ENCODE peak calls at places on chromosomes 13 and 19, in six cellular contexts. Z, X, M, S, P and W are unnamed samples.

GRCh38 chr19:42323852-42324654 is 1.4 kb upstream of the MEGF8 start:
- DNase-seq in X (no peak), Z (no peak), P (no peak), S (no peak), M (no peak), W (no peak)

GRCh38 chr13:74620711-74621110 is 486.5 kb upstream of the KLF12 start:
- DNase-seq in P (no peak), S (no peak), X (no peak), Z (no peak), M (no peak), W (no peak)

GRCh38 chr19:3056454-3057016 is 5.8 kb downstream of the TLE5 start:
- DNase-seq in S (no peak), M (no peak), X (no peak), Z (no peak), P (peak; percentile 28), W (no peak)

GRCh38 chr13:114268344-114269280 is 12.8 kb upstream of the UPF3A start:
- DNase-seq in Z (no peak), P (no peak), X (no peak), S (no peak), M (no peak), W (no peak)

GRCh38 chr13:110965038-110965754 is 50.3 kb upstream of the ANKRD10 start:
- DNase-seq in Z (no peak), S (no peak), M (no peak), X (peak; percentile 99), P (no peak), W (peak; percentile 22)

GRCh38 chr13:91313103-91313502 is 34.4 kb upstream of the MIR17HG start:
- DNase-seq in P (no peak), X (no peak), S (no peak), M (no peak), Z (no peak), W (no peak)

GRCh38 chr13:39306639-39307589 is 268.7 kb downstream of the NHLRC3 start:
- DNase-seq in S (no peak), Z (no peak), P (no peak), M (no peak), X (no peak), W (no peak)

GRCh38 chr19:8361921-8362793 is 1.8 kb upstream of the ANGPTL4 start:
- DNase-seq in S (peak; percentile 97), M (peak; percentile 99), X (peak; percentile 95), P (peak; percentile 86), Z (no peak), W (peak; percentile 45)

GRCh38 chr13:86108334-86108733 is 309.1 kb upstream of the SLITRK6 start:
- DNase-seq in M (no peak), P (no peak), S (no peak), X (no peak), Z (no peak), W (no peak)

GRCh38 chr13:29594710-29595379 is 643 bp downstream of the SLC7A1 start:
- DNase-seq in S (no peak), X (no peak), P (peak; percentile 75), Z (peak; percentile 36), M (no peak), W (no peak)

GRCh38 chr13:112955956-112956355 is 13.1 kb upstream of the MCF2L start:
- DNase-seq in S (no peak), Z (no peak), M (no peak), P (no peak), X (no peak), W (no peak)

GRCh38 chr13:38008636-38009035 is 139.1 kb upstream of the TRPC4 start:
- DNase-seq in X (no peak), M (no peak), P (no peak), S (no peak), Z (no peak), W (no peak)

GRCh38 chr19:36719687-36720556 is 32.5 kb downstream of the ZNF567 start:
- DNase-seq in P (no peak), S (no peak), M (no peak), X (no peak), Z (no peak), W (no peak)

GRCh38 chr13:28532226-28533048 is 37.5 kb upstream of the FLT1 start:
- DNase-seq in Z (no peak), S (no peak), P (no peak), X (no peak), M (peak; percentile 55), W (no peak)

GRCh38 chr13:79450110-79450509 is 30.8 kb upstream of the NDFIP2 start:
- DNase-seq in M (no peak), S (no peak), Z (no peak), X (no peak), P (no peak), W (no peak)

GRCh38 chr19:4542896-4543351 is 3.1 kb upstream of the LRG1 start:
- DNase-seq in P (no peak), X (no peak), Z (no peak), M (no peak), S (no peak), W (no peak)

GRCh38 chr13:110108348-110109139 is 198.4 kb downstream of the COL4A1 start:
- DNase-seq in P (peak; percentile 72), Z (no peak), X (peak; percentile 53), S (peak; percentile 77), M (peak; percentile 84), W (peak; percentile 57)

GRCh38 chr13:74134777-74135305 is 637 bp upstream of the KLF12 start:
- DNase-seq in Z (peak; percentile 52), S (peak; percentile 54), X (no peak), M (peak; percentile 84), P (no peak), W (no peak)

GRCh38 chr13:113545931-113546516 is 38.5 kb upstream of the TFDP1 start:
- DNase-seq in X (no peak), S (peak; percentile 45), P (no peak), M (no peak), Z (no peak), W (no peak)

GRCh38 chr13:26445092-26445491 is 112.4 kb upstream of the WASF3 start:
- DNase-seq in M (no peak), Z (no peak), S (no peak), P (no peak), X (no peak), W (no peak)

GRCh38 chr13:77829963-77830362 is 88.7 kb downstream of the EDNRB start:
- DNase-seq in P (no peak), Z (no peak), S (no peak), M (no peak), X (no peak), W (no peak)

GRCh38 chr19:18009412-18010066 is 1.6 kb downstream of the ARRDC2 start:
- DNase-seq in X (no peak), M (no peak), Z (no peak), S (no peak), P (no peak), W (no peak)
- H3K27ac ChIP-seq in X (no peak overlapping the region), M (peak overlapping the region; percentile 75), Z (no peak overlapping the region), S (peak overlapping the region; percentile 72), P (no peak overlapping the region), W (peak overlapping the region; percentile 60)

GRCh38 chr19:34816708-34817107 is 43.7 kb upstream of the ZNF599 start:
- DNase-seq in X (no peak), M (no peak), P (no peak), S (no peak), Z (no peak), W (no peak)

DNA sequence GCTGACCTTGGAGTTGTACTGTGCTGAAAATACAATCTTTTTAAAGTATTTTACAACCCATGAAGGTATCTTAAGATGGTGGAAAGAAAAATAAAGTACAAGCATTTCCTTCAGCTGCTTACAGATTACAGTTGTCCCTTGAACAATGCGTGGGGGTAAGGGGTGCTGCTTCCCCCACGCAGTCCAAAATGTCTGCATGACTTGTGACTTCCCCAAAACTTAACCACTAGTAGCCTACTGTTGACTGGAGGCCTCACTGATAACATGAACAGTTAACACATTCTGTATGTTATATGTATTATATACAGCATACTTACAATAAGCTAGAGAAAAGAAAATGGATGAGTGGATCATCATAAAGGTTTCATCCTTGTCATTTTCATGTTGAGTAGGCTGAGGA is 45.3 kb upstream of the ZNF599 start:
- DNase-seq in S (no peak), P (no peak), Z (no peak), X (no peak), M (no peak), W (no peak)
- H3K27ac ChIP-seq in S (no peak overlapping the region), P (no peak overlapping the region), Z (no peak overlapping the region), X (no peak overlapping the region), M (no peak overlapping the region), W (no peak overlapping the region)

GRCh38 chr19:20039203-20039723 is at the start of gene ZNF682:
- DNase-seq in X (no peak), P (peak; percentile 96), M (peak; percentile 92), S (peak; percentile 98), Z (peak; percentile 91), W (peak; percentile 88)
- H3K27ac ChIP-seq in X (no peak within 1 kb of the TSS), P (no peak within 1 kb of the TSS), M (peak within 1 kb of the TSS; percentile 63), S (peak within 1 kb of the TSS; percentile 62), Z (peak within 1 kb of the TSS; percentile 68), W (peak within 1 kb of the TSS; percentile 39)

DNA sequence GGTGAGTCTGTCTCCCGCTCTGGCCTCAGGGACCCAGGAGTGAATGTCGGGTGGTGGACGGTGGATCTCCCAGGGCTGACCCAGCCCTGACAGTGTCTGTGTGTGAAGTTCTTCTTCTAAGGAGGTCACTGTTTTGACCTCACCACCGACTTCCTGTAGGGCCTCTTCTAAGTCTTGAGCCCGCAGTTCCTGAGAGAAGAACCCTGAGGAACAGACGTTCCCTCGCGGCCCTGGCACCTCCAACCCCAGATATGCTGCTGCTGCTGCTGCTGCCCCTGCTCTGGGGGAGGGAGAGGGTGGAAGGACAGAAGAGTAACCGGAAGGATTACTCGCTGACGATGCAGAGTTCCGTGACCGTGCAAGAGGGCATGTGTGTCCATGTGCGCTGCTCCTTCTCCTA is at the start of gene SIGLEC7:
- DNase-seq in P (no peak), X (no peak), M (no peak), S (no peak), Z (no peak), W (no peak)
- H3K27ac ChIP-seq in P (no peak within 1 kb of the TSS), X (no peak within 1 kb of the TSS), M (peak within 1 kb of the TSS; percentile 22), S (no peak within 1 kb of the TSS), Z (no peak within 1 kb of the TSS), W (peak within 1 kb of the TSS; percentile 21)

GRCh38 chr19:17210296-17210695 is 4.9 kb upstream of the USE1 start:
- DNase-seq in S (no peak), X (no peak), Z (no peak), M (no peak), P (no peak), W (no peak)
- H3K27ac ChIP-seq in S (no peak overlapping the region), X (peak overlapping the region; percentile 50), Z (no peak overlapping the region), M (no peak overlapping the region), P (no peak overlapping the region), W (no peak overlapping the region)

DNA sequence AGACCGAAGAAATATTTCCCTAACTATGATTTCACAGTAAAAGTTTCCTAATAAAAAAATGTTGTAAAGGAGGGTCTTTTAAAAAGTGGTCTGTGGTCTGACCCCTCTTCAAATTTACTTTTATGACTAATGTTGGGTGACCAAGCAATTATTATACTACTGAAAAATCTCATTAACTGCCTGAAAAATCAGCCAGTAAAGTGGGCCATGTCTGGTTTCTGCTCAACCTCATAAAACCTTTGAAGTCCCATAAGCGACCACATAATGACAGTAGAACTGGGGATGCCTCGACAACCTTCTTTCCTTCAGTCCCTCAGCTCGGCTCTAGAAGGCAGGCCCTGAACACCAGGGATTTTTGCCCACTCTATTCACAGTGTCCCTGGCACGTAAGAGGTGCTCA is 434.3 kb downstream of the EFNB2 start:
- DNase-seq in S (no peak), M (no peak), P (no peak), Z (no peak), X (no peak), W (no peak)
- H3K27ac ChIP-seq in S (no peak overlapping the region), M (no peak overlapping the region), P (no peak overlapping the region), Z (no peak overlapping the region), X (peak overlapping the region; percentile 48), W (no peak overlapping the region)

DNA sequence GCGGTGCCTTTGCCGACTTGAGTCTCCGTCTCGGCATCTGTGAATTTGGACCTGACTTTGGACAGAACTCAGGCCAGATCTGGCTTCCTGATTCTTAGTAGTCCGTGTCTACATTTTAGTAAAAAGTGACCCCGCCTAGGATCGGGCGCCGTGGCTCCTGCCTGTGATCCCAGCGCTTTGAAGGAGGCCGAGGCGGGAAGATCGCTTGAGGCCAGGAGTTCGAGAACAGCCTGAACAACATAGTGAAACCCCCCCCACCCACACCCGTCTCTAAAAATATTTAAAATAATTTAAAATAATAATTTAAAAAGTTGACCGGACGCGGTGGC is 849 bp upstream of the TCF3 start:
- DNase-seq in S (no peak), M (no peak), P (no peak), X (no peak), Z (no peak), W (no peak)
- H3K27ac ChIP-seq in S (peak overlapping the region; percentile 100), M (peak overlapping the region; percentile 87), P (no peak overlapping the region), X (peak overlapping the region; percentile 82), Z (peak overlapping the region; percentile 97), W (no peak overlapping the region)